ENCODE peak calls at places on chromosome 2, in six cellular contexts. X is AG08395; O is neural crest cell; G is activated CD4-positive, alpha-beta T cell treated with anti-CD3 and anti-CD28 coated beads for 4 hours; J is AML-193; N is mesothelial cell of epicardium. Q is an unnamed sample.

GRCh38 chr2:135585586-135585985 is 54.3 kb downstream of the R3HDM1 start:
- DNase-seq in J (peak; percentile 27), X (no peak), N (no peak), G (no peak), O (no peak), Q (no peak)

GRCh38 chr2:124018894-124019293 is 6.2 kb upstream of the CNTNAP5 start:
- DNase-seq in O (no peak), X (no peak), J (no peak), G (no peak), N (no peak), Q (no peak)

GRCh38 chr2:235497096-235497495 is 3.3 kb downstream of the AGAP1 start:
- DNase-seq in N (no peak), X (no peak), O (no peak), G (no peak), J (no peak), Q (no peak)

GRCh38 chr2:212843409-212844199 is 305.0 kb upstream of the ERBB4 start:
- DNase-seq in N (no peak), O (no peak), X (peak; percentile 64), G (no peak), J (no peak), Q (peak; percentile 51)

GRCh38 chr2:3827673-3828575 is 124.5 kb downstream of the DCDC2C start:
- DNase-seq in O (peak; percentile 18), J (peak; percentile 20), N (no peak), X (no peak), G (no peak), Q (peak; percentile 24)

GRCh38 chr2:221381928-221382488 is 190.1 kb downstream of the EPHA4 start:
- DNase-seq in J (no peak), O (no peak), G (no peak), N (no peak), X (no peak), Q (no peak)

GRCh38 chr2:134410006-134410405 is 156.1 kb downstream of the MGAT5 start:
- DNase-seq in O (no peak), G (no peak), N (no peak), X (no peak), J (no peak), Q (no peak)

GRCh38 chr2:166805753-166806152 is 82.5 kb upstream of the XIRP2 start:
- DNase-seq in G (no peak), J (no peak), X (no peak), N (no peak), O (no peak), Q (no peak)

GRCh38 chr2:110784047-110784631 is 51.8 kb downstream of the ACOXL start:
- DNase-seq in X (no peak), O (no peak), N (no peak), G (no peak), J (no peak), Q (no peak)

GRCh38 chr2:86396304-86396785 is 44.8 kb upstream of the KDM3A start:
- DNase-seq in X (peak; percentile 18), J (peak; percentile 58), O (no peak), N (no peak), G (no peak), Q (peak; percentile 61)

GRCh38 chr2:118047273-118047898 is 33.5 kb upstream of the CCDC93 start:
- DNase-seq in G (no peak), N (no peak), O (no peak), J (no peak), X (peak; percentile 45), Q (no peak)

GRCh38 chr2:46320141-46320567 is 22.9 kb downstream of the EPAS1 start:
- DNase-seq in J (no peak), X (no peak), N (no peak), O (no peak), G (no peak), Q (no peak)

GRCh38 chr2:233542507-233542906 is 24.1 kb downstream of the USP40 start:
- DNase-seq in G (no peak), O (no peak), J (no peak), X (peak; percentile 17), N (no peak), Q (no peak)

GRCh38 chr2:54579682-54580349 is 123.7 kb downstream of the SPTBN1 start:
- DNase-seq in J (no peak), X (no peak), G (peak; percentile 37), N (no peak), O (no peak), Q (peak; percentile 49)

GRCh38 chr2:178119181-178119922 is 7.1 kb downstream of the RBM45 start:
- DNase-seq in O (no peak), G (no peak), J (no peak), X (no peak), N (no peak), Q (no peak)

GRCh38 chr2:65075176-65075575 is 19.0 kb downstream of the CEP68 start:
- DNase-seq in N (no peak), G (no peak), O (no peak), J (no peak), X (no peak), Q (no peak)

GRCh38 chr2:222969491-222969890 is 82.5 kb upstream of the KCNE4 start:
- DNase-seq in X (no peak), J (peak; percentile 47), O (no peak), N (no peak), G (no peak), Q (no peak)

GRCh38 chr2:230987137-230988020 is 8.5 kb upstream of the SPATA3 start:
- DNase-seq in J (peak; percentile 47), N (peak; percentile 81), G (peak; percentile 75), X (peak; percentile 93), O (peak; percentile 93), Q (peak; percentile 85)

GRCh38 chr2:133829686-133830085 is 261.4 kb upstream of the NCKAP5 start:
- DNase-seq in X (no peak), G (no peak), O (no peak), J (no peak), N (no peak), Q (no peak)

GRCh38 chr2:64482765-64483504 is 29.0 kb downstream of the LGALSL start:
- DNase-seq in G (no peak), X (peak; percentile 45), J (no peak), N (no peak), O (no peak), Q (no peak)

GRCh38 chr2:28108143-28108542 is 217.6 kb downstream of the BABAM2 start:
- DNase-seq in N (no peak), O (no peak), G (no peak), J (no peak), X (peak; percentile 48), Q (no peak)

GRCh38 chr2:1367584-1367983 is 45.7 kb upstream of the TPO start:
- DNase-seq in O (no peak), G (no peak), X (no peak), J (no peak), N (no peak), Q (no peak)

GRCh38 chr2:104851236-104852160 is 2.4 kb upstream of the POU3F3 start:
- DNase-seq in X (no peak), O (no peak), J (no peak), N (no peak), G (no peak), Q (peak; percentile 30)

GRCh38 chr2:158191076-158191566 is 89.4 kb downstream of the UPP2 start:
- DNase-seq in O (no peak), J (no peak), X (no peak), N (no peak), G (peak; percentile 15), Q (peak; percentile 36)

GRCh38 chr2:226378733-226379132 is 420.9 kb downstream of the IRS1 start:
- DNase-seq in N (no peak), G (no peak), X (no peak), J (no peak), O (no peak), Q (no peak)

GRCh38 chr2:24820175-24820513 is 26.9 kb downstream of the CENPO start:
- DNase-seq in X (no peak), J (no peak), O (no peak), N (no peak), G (no peak), Q (no peak)

GRCh38 chr2:201987426-201987825 is 46.2 kb upstream of the FZD7 start:
- DNase-seq in G (no peak), N (no peak), J (no peak), O (no peak), X (no peak), Q (no peak)

GRCh38 chr2:25309402-25309801 is 32.3 kb downstream of the DNMT3A start:
- DNase-seq in G (peak; percentile 68), O (peak; percentile 64), J (peak; percentile 58), X (peak; percentile 45), N (no peak), Q (peak; percentile 82)

GRCh38 chr2:203732072-203732952 is 25.9 kb downstream of the CD28 start:
- DNase-seq in N (no peak), J (no peak), G (no peak), O (no peak), X (no peak), Q (no peak)

Q was measured in KBM-7.